ENCODE peak calls at places on chromosomes 11 and 22, in nine cellular contexts. N is DND-41; E is naive thymus-derived CD4-positive, alpha-beta T cell; D is RWPE2; C is heart left ventricle; B is upper lobe of right lung; L is right cardiac atrium; V is A549; Z is heart right ventricle. T is an unnamed sample.
A peak's percentile ranks its signal among the peaks of the same experiment; 100 is the strongest.

GRCh38 chr22:22235564-22235963 is 9.0 kb upstream of the VPREB1 start:
- ATAC-seq in N (no peak), E (peak; percentile 38), D (no peak), C (no peak), B (peak; percentile 56), L (no peak), V (no peak), Z (no peak), T (no peak)

GRCh38 chr11:132351050-132351449 is 980.6 kb downstream of the NTM start:
- ATAC-seq in N (no peak), E (no peak), D (no peak), C (no peak), B (no peak), L (no peak), V (no peak), Z (no peak), T (no peak)

GRCh38 chr22:42336527-42337227 is 66.2 kb upstream of the TCF20 start:
- ATAC-seq in N (peak; percentile 59), E (no peak), D (no peak), C (no peak), B (no peak), L (no peak), V (no peak), Z (no peak), T (no peak)

GRCh38 chr11:87281496-87281895 is 243.8 kb downstream of the TMEM135 start:
- ATAC-seq in N (no peak), E (no peak), D (peak; percentile 81), C (peak; percentile 65), B (peak; percentile 69), L (peak; percentile 75), V (no peak), Z (peak; percentile 90), T (peak; percentile 76)

GRCh38 chr11:103862827-103863213 is 173.6 kb upstream of the DDI1 start:
- ATAC-seq in N (no peak), E (no peak), D (no peak), C (no peak), B (no peak), L (no peak), V (no peak), Z (no peak), T (no peak)

GRCh38 chr11:18974192-18974591 is 35.0 kb upstream of the MRGPRX1 start:
- ATAC-seq in N (no peak), E (no peak), D (no peak), C (no peak), B (no peak), L (no peak), V (no peak), Z (no peak), T (no peak)

GRCh38 chr11:6646631-6647281 is 8.9 kb downstream of the DCHS1 start:
- ATAC-seq in N (peak; percentile 70), E (peak; percentile 73), D (no peak), C (peak; percentile 64), B (peak; percentile 54), L (peak; percentile 47), V (no peak), Z (peak; percentile 80), T (peak; percentile 67)

GRCh38 chr11:32920570-32920969 is 28.0 kb downstream of the QSER1 start:
- ATAC-seq in N (no peak), E (no peak), D (no peak), C (no peak), B (no peak), L (no peak), V (no peak), Z (no peak), T (no peak)

GRCh38 chr11:72643547-72643946 is 30.7 kb downstream of the PDE2A start:
- ATAC-seq in N (peak; percentile 15), E (no peak), D (peak; percentile 47), C (no peak), B (no peak), L (no peak), V (peak; percentile 44), Z (no peak), T (no peak)

GRCh38 chr11:31106963-31107576 is 262.5 kb downstream of the DCDC1 start:
- ATAC-seq in N (peak; percentile 79), E (no peak), D (peak; percentile 19), C (no peak), B (peak; percentile 71), L (peak; percentile 63), V (peak; percentile 94), Z (peak; percentile 67), T (no peak)

GRCh38 chr11:117907276-117908110 is 21.7 kb downstream of the TMPRSS13 start:
- ATAC-seq in N (peak; percentile 93), E (peak; percentile 99), D (peak; percentile 99), C (peak; percentile 96), B (peak; percentile 95), L (peak; percentile 97), V (peak; percentile 95), Z (peak; percentile 91), T (peak; percentile 97)

GRCh38 chr22:44493206-44493605 is 4.8 kb downstream of the RTL6 start:
- ATAC-seq in N (no peak), E (peak; percentile 35), D (no peak), C (no peak), B (no peak), L (no peak), V (no peak), Z (no peak), T (no peak)

GRCh38 chr11:96341237-96342130 is 1.5 kb downstream of the MAML2 start:
- ATAC-seq in N (no peak), E (peak; percentile 67), D (peak; percentile 51), C (peak; percentile 31), B (peak; percentile 70), L (peak; percentile 68), V (peak; percentile 21), Z (peak; percentile 69), T (peak; percentile 36)

GRCh38 chr11:126628790-126629621 is 273.5 kb downstream of the ST3GAL4 start:
- ATAC-seq in N (peak; percentile 42), E (no peak), D (no peak), C (peak; percentile 22), B (no peak), L (no peak), V (no peak), Z (no peak), T (peak; percentile 43)

GRCh38 chr11:128747728-128748148 is 53.9 kb downstream of the FLI1 start:
- ATAC-seq in N (peak; percentile 59), E (peak; percentile 31), D (no peak), C (no peak), B (no peak), L (no peak), V (no peak), Z (no peak), T (no peak)

GRCh38 chr11:105937331-105937730 is 84.7 kb downstream of the MSANTD4 start:
- ATAC-seq in N (no peak), E (no peak), D (peak; percentile 86), C (no peak), B (no peak), L (no peak), V (no peak), Z (no peak), T (no peak)

GRCh38 chr11:134139873-134140331 is 71.0 kb downstream of the JAM3 start:
- ATAC-seq in N (peak; percentile 84), E (peak; percentile 72), D (peak; percentile 79), C (peak; percentile 87), B (peak; percentile 87), L (peak; percentile 87), V (peak; percentile 77), Z (peak; percentile 94), T (peak; percentile 88)
- H3K27ac ChIP-seq in N (no peak overlapping the region), E (no peak overlapping the region), D (no peak overlapping the region), C (peak overlapping the region; percentile 58), B (no peak overlapping the region), L (no peak overlapping the region), V (no peak overlapping the region), Z (peak overlapping the region; percentile 45), T (peak overlapping the region; percentile 74)

GRCh38 chr22:50171319-50171964 is 911 bp downstream of the PANX2 start:
- ATAC-seq in N (no peak), E (no peak), D (peak; percentile 6), C (peak; percentile 46), B (peak; percentile 7), L (peak; percentile 28), V (no peak), Z (no peak), T (no peak)
- H3K4me3 ChIP-seq in N (no peak overlapping the region), E (no peak overlapping the region), D (no peak overlapping the region), C (no peak overlapping the region), B (peak overlapping the region; percentile 39), L (no peak overlapping the region), V (peak overlapping the region; percentile 81), Z (no peak overlapping the region), T (no peak overlapping the region)

GRCh38 chr22:39234867-39235687 is 9.7 kb downstream of the PDGFB start:
- ATAC-seq in N (no peak), E (no peak), D (peak; percentile 73), C (peak; percentile 58), B (peak; percentile 44), L (peak; percentile 53), V (no peak), Z (peak; percentile 66), T (peak; percentile 35)
- H3K4me1 ChIP-seq in N (peaks cover 7% of the 10 kb centered on the region), E (peaks cover 39% of the 10 kb centered on the region), D (peaks cover 38% of the 10 kb centered on the region), C (peaks cover 81% of the 10 kb centered on the region), B (peaks cover 54% of the 10 kb centered on the region), L (peaks cover 25% of the 10 kb centered on the region), V (peaks cover 18% of the 10 kb centered on the region), Z (peaks cover 74% of the 10 kb centered on the region), T (no peaks in the 10 kb centered on the region)

GRCh38 chr22:19446603-19447387 is 716 bp downstream of the C22orf39 start:
- ATAC-seq in N (peak; percentile 27), E (no peak), D (peak; percentile 4), C (peak; percentile 3), B (peak; percentile 11), L (peak; percentile 4), V (peak; percentile 43), Z (peak; percentile 3), T (no peak)
- H3K27ac ChIP-seq in N (peak overlapping the region; percentile 90), E (peak overlapping the region; percentile 81), D (peak overlapping the region; percentile 67), C (peak overlapping the region; percentile 91), B (peak overlapping the region; percentile 90), L (peak overlapping the region; percentile 81), V (peak overlapping the region; percentile 97), Z (peak overlapping the region; percentile 87), T (peak overlapping the region; percentile 94)

T was measured in gastroesophageal sphincter.